ENCODE peak calls at places on chromosome 11, in six cellular contexts. P is fibroblast of lung, Q is tibial artery, C is HCT116, V is cardiac muscle cell, Y is GM12878. F is an unnamed sample. For H3K27me3, H3K4me1 and H3K9me3, the result is how much of the 10 kb centered on the place peaks cover.

GRCh38 chr11:84501750-84502149 is 1125.4 kb downstream of the DLG2 start:
- DNase-seq in P (no peak), Q (no peak), Y (no peak), C (no peak), V (no peak), F (no peak)

GRCh38 chr11:83147895-83148294 is 9.0 kb upstream of the PCF11 start:
- DNase-seq in P (no peak), V (no peak), Q (no peak), Y (no peak), C (no peak), F (no peak)

GRCh38 chr11:10382518-10382917 is 72.5 kb upstream of the AMPD3 start:
- DNase-seq in C (peak), P (no peak), V (no peak), Q (no peak), Y (no peak), F (peak)

GRCh38 chr11:65791719-65792213 is 4.9 kb downstream of the OVOL1 start:
- DNase-seq in P (peak), C (no peak), Y (peak), V (no peak), Q (no peak), F (no peak)

GRCh38 chr11:103953797-103954495 is 82.5 kb upstream of the DDI1 start:
- DNase-seq in V (no peak), Y (no peak), C (no peak), Q (no peak), P (no peak), F (no peak)

GRCh38 chr11:111460340-111460739 is 51.8 kb downstream of the BTG4 start:
- DNase-seq in Q (no peak), C (no peak), P (no peak), Y (no peak), V (no peak), F (no peak)

GRCh38 chr11:123775274-123775673 is 21.0 kb upstream of the OR6X1 start:
- DNase-seq in P (no peak), Y (no peak), V (no peak), C (no peak), Q (no peak), F (no peak)

GRCh38 chr11:3139481-3140290 is 25.4 kb downstream of the OSBPL5 start:
- DNase-seq in V (no peak), Q (no peak), C (no peak), P (no peak), Y (no peak), F (no peak)

GRCh38 chr11:93116641-93117577 is 80.9 kb downstream of the SLC36A4 start:
- DNase-seq in P (peak), Y (no peak), C (no peak), Q (no peak), V (no peak), F (no peak)

GRCh38 chr11:61545341-61545740 is 35.5 kb downstream of the SYT7 start:
- DNase-seq in P (no peak), C (peak), Q (no peak), Y (no peak), V (no peak), F (no peak)

GRCh38 chr11:116505466-116506247 is 267.1 kb downstream of the BUD13 start:
- DNase-seq in C (no peak), P (no peak), Q (no peak), V (no peak), Y (no peak), F (no peak)

GRCh38 chr11:105825141-105825540 is 196.9 kb downstream of the MSANTD4 start:
- DNase-seq in P (no peak), Q (no peak), Y (no peak), V (no peak), C (no peak), F (no peak)

GRCh38 chr11:16945671-16946469 is 68.3 kb downstream of the PLEKHA7 start:
- DNase-seq in V (peak), Y (peak), C (peak), P (peak), Q (no peak), F (peak)

GRCh38 chr11:16831281-16832192 is 93.1 kb downstream of the C11orf58 start:
- DNase-seq in Y (no peak), V (peak), P (no peak), Q (no peak), C (no peak), F (no peak)

GRCh38 chr11:106464728-106465127 is 387.3 kb downstream of the AASDHPPT start:
- DNase-seq in Y (no peak), V (no peak), Q (no peak), P (no peak), C (no peak), F (no peak)

GRCh38 chr11:118427707-118428106 is 8.6 kb upstream of the KMT2A start:
- DNase-seq in C (no peak), Q (no peak), P (no peak), V (no peak), Y (no peak), F (no peak)

GRCh38 chr11:113896156-113896879 is 8.3 kb upstream of the HTR3B start:
- DNase-seq in C (peak), Y (no peak), Q (peak), P (peak), V (peak), F (peak)

GRCh38 chr11:32991427-32991826 is 24.3 kb upstream of the DEPDC7 start:
- DNase-seq in Q (no peak), C (no peak), P (no peak), Y (no peak), V (no peak), F (no peak)

GRCh38 chr11:13283636-13284035 is 6.0 kb downstream of the BMAL1 start:
- DNase-seq in Y (no peak), P (no peak), V (no peak), Q (no peak), C (no peak), F (no peak)

GRCh38 chr11:103257360-103257759 is 148.1 kb downstream of the DYNC2H1 start:
- DNase-seq in P (peak), C (peak), Q (no peak), V (peak), Y (no peak), F (no peak)

GRCh38 chr11:65625628-65626342 is 10.2 kb downstream of the PCNX3 start:
- DNase-seq in Y (no peak), P (no peak), C (no peak), V (peak), Q (peak), F (no peak)

GRCh38 chr11:15942126-15942525 is 414.2 kb downstream of the SOX6 start:
- DNase-seq in P (no peak), V (no peak), Q (no peak), Y (no peak), C (no peak), F (no peak)

GRCh38 chr11:108592591-108593213 is 866 bp downstream of the EXPH5 start:
- DNase-seq in V (no peak), Y (no peak), P (peak), C (no peak), Q (peak), F (no peak)

GRCh38 chr11:2881974-2882362 is 3.6 kb downstream of the CDKN1C start:
- DNase-seq in Q (no peak), Y (no peak), P (no peak), C (no peak), V (no peak), F (no peak)

GRCh38 chr11:65394125-65394536 is 7.7 kb downstream of the FRMD8 start:
- DNase-seq in C (no peak), V (no peak), Y (no peak), Q (no peak), P (no peak), F (no peak)

DNA sequence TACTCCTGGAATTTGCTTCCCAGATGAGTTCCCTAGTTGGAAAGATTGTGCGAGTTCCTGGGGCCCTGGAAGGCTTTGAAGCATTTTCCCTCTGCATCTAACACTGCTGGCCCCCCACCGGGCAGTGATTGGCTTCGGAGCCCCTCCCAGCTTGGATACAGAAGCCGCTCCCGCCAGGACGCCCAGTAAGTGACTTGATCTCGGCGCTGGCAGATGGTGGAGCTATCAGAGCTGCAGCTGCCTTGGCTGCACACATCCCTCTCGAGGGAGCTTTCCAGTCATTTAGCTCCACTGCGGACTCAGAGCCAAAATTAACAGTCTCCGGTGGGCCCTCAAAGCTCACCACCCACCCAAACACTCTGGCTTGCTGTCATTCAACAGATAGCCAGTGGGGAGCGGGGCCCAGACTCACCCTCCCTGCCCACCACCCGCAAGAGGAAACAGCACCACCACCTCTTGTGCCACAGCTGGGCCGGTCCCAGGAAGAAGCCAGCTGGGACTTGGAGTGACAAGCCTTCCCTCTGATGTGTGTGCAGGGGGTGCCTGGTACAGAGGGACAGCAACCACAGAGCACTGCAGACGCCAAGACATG is 162.3 kb downstream of the TRIM29 start:
- DNase-seq in Y (no peak), V (no peak), Q (no peak), P (no peak), C (no peak), F (no peak)
- H3K27me3 ChIP-seq in Y (under half), V (under half), Q (under half), P (under half), C (under half), F (under half)

GRCh38 chr11:132022285-132022684 is 651.9 kb downstream of the NTM start:
- DNase-seq in Y (no peak), V (no peak), Q (no peak), P (no peak), C (no peak), F (no peak)
- H3K4me1 ChIP-seq in Y (under half), V (under half), Q (under half), P (under half), C (under half), F (under half)

DNA sequence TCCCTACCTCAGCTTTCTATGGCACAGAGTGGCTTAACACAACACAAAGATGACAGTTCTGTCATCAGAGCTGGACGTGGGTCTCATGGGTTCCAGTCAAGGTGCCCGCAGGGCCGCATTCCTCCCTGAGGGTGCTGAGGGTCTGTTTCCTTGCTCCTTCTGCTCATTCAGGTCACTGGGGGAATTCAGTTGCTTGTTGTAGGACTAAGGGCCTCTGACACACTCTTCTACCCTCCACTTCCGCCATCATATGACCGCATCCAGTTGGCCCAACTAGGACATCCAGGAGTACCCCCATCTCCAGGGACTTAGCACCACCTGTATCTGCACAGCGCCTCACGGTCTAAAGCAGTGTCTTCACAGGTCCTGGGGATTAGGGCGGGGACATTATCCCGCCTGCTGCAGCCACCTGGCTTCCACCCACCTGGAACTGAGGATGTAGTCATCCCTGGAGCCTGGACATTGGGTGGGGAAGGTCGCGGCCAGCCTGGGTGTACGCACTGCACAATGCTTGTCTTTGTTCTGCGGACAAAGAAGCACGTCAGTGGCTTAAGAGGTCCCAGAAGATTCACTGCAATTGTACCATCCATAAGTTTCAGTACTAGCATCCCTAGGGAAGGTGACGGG is 342.3 kb upstream of the B3GAT1 start:
- DNase-seq in C (no peak), Q (no peak), P (no peak), Y (no peak), V (no peak), F (peak)
- H3K9me3 ChIP-seq in C (under half), Q (under half), P (under half), Y (under half), V (under half), F (under half)

DNA sequence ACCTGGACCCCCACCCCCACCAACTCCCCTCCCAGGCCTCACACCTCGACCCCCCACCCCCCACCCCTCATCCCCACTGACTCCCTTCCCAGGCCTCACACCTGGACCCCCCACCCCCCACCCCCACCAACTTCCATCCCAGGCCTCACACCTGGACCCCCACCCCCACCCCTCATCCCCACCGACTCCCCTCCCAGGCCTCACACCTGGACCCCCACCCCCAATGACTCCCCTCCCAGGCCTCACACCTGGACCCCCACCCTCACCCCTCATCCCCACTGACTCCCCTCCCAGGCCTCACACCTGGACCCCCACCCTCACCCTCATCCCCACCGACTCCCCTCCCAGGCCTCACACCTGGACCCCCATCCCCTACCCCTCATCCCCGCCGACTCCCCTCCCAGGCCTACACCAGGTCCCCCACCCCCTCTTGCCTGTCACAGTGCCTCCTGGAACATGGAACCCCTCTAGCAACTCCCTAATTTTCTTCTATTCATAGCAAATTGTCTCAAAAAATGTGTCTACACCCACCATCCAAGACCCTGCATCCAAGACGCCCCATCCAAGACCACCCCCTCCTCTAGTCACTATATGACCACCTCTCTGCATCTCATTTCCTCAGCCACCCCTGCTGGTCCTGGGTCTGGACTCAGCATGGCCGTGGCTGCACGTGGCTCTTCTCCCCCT is 36.9 kb upstream of the BRSK2 start:
- DNase-seq in Q (no peak), C (peak), V (no peak), P (no peak), Y (no peak), F (no peak)
- H3K27me3 ChIP-seq in Q (under half), C (under half), V (under half), P (under half), Y (under half), F (under half)

DNA sequence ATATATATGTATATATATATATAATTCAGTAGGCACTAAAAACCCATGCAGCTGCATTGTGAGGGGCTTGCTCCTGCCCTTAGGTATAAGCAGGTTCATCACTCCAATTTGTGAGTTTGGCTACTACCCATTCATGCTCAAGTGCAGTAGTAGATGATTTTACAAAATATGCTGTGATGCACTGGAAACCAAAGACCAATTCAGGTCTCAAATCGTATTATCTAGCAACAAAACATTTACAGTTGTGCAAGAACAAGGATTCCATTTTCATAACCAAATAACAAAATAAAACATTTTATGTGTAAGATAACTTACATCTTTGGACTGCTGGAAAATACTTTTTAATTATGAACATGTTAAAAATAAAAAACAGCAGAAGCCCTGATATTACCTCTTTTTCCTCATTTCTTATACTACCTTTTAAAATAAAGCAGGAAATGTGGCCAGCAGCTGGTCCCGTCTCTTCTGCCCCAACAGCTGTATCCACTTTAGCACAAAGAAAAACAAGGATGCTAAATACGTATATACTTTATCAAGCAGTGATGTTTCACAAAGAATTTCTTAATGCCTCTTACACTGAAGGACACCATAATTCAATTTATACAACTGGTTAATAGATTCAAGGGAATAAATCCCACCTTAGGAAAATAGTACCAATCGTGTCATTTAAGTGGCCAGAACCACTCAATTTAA is 2.8 kb downstream of the CREBZF start:
- DNase-seq in Y (no peak), C (no peak), Q (no peak), V (peak), P (no peak), F (no peak)
- H3K4me1 ChIP-seq in Y (under half), C (under half), Q (half or more), V (under half), P (under half), F (half or more)

DNA sequence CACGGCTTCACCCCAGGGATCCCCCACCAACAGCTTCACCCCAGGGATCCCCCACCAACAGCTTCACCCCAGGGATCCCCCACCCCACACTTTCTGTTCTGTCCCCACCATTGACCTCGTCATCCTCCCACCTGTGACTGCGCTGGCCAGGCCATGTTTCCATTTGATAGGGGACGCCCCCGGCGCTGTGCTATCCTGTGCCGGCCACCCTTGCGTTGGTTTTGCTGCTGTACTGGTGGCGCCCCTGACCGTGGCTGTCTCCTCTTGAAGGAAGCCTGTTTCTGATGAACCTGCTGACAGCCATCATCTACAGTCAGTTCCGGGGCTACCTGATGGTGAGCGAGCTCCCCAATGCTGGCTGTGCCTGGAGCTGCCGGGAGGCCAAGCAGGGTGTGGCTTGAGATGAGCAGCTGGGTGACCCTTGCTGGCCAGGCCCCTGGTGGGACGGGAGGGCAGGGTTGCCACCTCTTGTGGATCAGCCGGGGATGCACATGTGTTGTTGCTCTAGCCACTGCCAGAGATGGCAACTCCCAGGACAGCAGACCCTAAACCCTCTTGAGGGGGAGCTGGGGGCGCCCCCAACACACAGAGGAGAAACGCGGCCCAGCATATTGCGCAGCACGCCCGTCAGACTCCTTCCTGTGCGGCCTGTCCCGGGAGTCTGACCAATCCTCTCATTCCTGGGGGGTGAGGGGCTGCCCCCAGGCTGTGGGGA is 22.5 kb downstream of the TPCN2 start:
- DNase-seq in Y (no peak), V (no peak), C (no peak), Q (no peak), P (no peak), F (no peak)
- H3K9me3 ChIP-seq in Y (under half), V (under half), C (under half), Q (under half), P (under half), F (under half)

F was measured in right atrium auricular region.